ENCODE peak calls at places on chromosomes 1 and 21, in five cellular contexts. One of them, this sample, is unnamed.

GRCh38 chr1:219416598-219417238 is 196.2 kb downstream of the ZC3H11B start:
- DNase-seq in IMR-90: peak; percentile 50
- DNase-seq in tibial artery: no peak
- DNase-seq in GM23338: peak; percentile 75
- DNase-seq in lung: peak; percentile 43
- DNase-seq in this sample: no peak

GRCh38 chr1:68322837-68323687 is 90.7 kb upstream of the WLS start:
- DNase-seq in tibial artery: peak; percentile 74
- DNase-seq in GM23338: no peak
- DNase-seq in IMR-90: peak; percentile 47
- DNase-seq in lung: no peak
- DNase-seq in this sample: no peak

GRCh38 chr1:234775477-234776246 is 165.7 kb upstream of the IRF2BP2 start:
- DNase-seq in GM23338: no peak
- DNase-seq in lung: no peak
- DNase-seq in tibial artery: no peak
- DNase-seq in IMR-90: no peak
- DNase-seq in this sample: no peak

GRCh38 chr1:241706967-241707366 is 54.9 kb downstream of the WDR64 start:
- DNase-seq in IMR-90: no peak
- DNase-seq in lung: no peak
- DNase-seq in tibial artery: no peak
- DNase-seq in GM23338: no peak
- DNase-seq in this sample: no peak

GRCh38 chr1:11786168-11786567 is 19.6 kb downstream of the MTHFR start:
- DNase-seq in tibial artery: no peak
- DNase-seq in GM23338: no peak
- DNase-seq in lung: no peak
- DNase-seq in IMR-90: no peak
- DNase-seq in this sample: no peak

GRCh38 chr1:30719406-30720270 is 3.7 kb downstream of the MATN1 start:
- DNase-seq in IMR-90: peak; percentile 50
- DNase-seq in GM23338: no peak
- DNase-seq in tibial artery: no peak
- DNase-seq in lung: no peak
- DNase-seq in this sample: no peak

GRCh38 chr1:232457607-232458006 is 172.3 kb downstream of the SIPA1L2 start:
- DNase-seq in IMR-90: no peak
- DNase-seq in GM23338: no peak
- DNase-seq in lung: no peak
- DNase-seq in tibial artery: no peak
- DNase-seq in this sample: no peak

GRCh38 chr1:96660503-96660902 is 61.1 kb upstream of the PTBP2 start:
- DNase-seq in tibial artery: no peak
- DNase-seq in lung: no peak
- DNase-seq in IMR-90: peak; percentile 82
- DNase-seq in GM23338: no peak
- DNase-seq in this sample: no peak

GRCh38 chr1:74771913-74772515 is 39.1 kb downstream of the TYW3 start:
- DNase-seq in IMR-90: peak; percentile 51
- DNase-seq in lung: no peak
- DNase-seq in tibial artery: no peak
- DNase-seq in GM23338: peak; percentile 74
- DNase-seq in this sample: peak; percentile 17

GRCh38 chr21:15534450-15534886 is 195.3 kb upstream of the USP25 start:
- DNase-seq in tibial artery: no peak
- DNase-seq in GM23338: peak; percentile 13
- DNase-seq in lung: no peak
- DNase-seq in IMR-90: no peak
- DNase-seq in this sample: no peak

GRCh38 chr21:26148834-26149354 is 21.7 kb downstream of the APP start:
- DNase-seq in GM23338: peak; percentile 52
- DNase-seq in tibial artery: no peak
- DNase-seq in IMR-90: peak; percentile 69
- DNase-seq in lung: no peak
- DNase-seq in this sample: no peak

GRCh38 chr1:5921671-5922070 is 70.6 kb downstream of the NPHP4 start:
- DNase-seq in tibial artery: peak; percentile 11
- DNase-seq in GM23338: no peak
- DNase-seq in lung: no peak
- DNase-seq in IMR-90: no peak
- DNase-seq in this sample: no peak

GRCh38 chr1:53572061-53572801 is 113.0 kb downstream of the DMRTB1 start:
- DNase-seq in GM23338: no peak
- DNase-seq in lung: no peak
- DNase-seq in tibial artery: peak; percentile 53
- DNase-seq in IMR-90: peak; percentile 73
- DNase-seq in this sample: no peak

GRCh38 chr1:9652379-9653194 is 1.1 kb downstream of the PIK3CD start:
- DNase-seq in IMR-90: peak; percentile 15
- DNase-seq in tibial artery: no peak
- DNase-seq in lung: no peak
- DNase-seq in GM23338: peak; percentile 47
- DNase-seq in this sample: peak; percentile 78

GRCh38 chr21:27359141-27359540 is 392.3 kb upstream of the ADAMTS5 start:
- DNase-seq in GM23338: no peak
- DNase-seq in tibial artery: no peak
- DNase-seq in lung: no peak
- DNase-seq in IMR-90: peak; percentile 42
- DNase-seq in this sample: no peak

GRCh38 chr1:153340356-153340755 is 8.3 kb downstream of the PGLYRP4 start:
- DNase-seq in tibial artery: no peak
- DNase-seq in IMR-90: no peak
- DNase-seq in lung: no peak
- DNase-seq in GM23338: no peak
- DNase-seq in this sample: no peak

GRCh38 chr1:176795929-176796328 is 333.0 kb downstream of the PAPPA2 start:
- DNase-seq in tibial artery: no peak
- DNase-seq in lung: no peak
- DNase-seq in IMR-90: no peak
- DNase-seq in GM23338: no peak
- DNase-seq in this sample: no peak

GRCh38 chr1:12428334-12428733 is 189.7 kb downstream of the DHRS3 start:
- DNase-seq in tibial artery: no peak
- DNase-seq in GM23338: no peak
- DNase-seq in lung: no peak
- DNase-seq in IMR-90: no peak
- DNase-seq in this sample: no peak

GRCh38 chr1:204261746-204262505 is 48.1 kb upstream of the GOLT1A start:
- DNase-seq in tibial artery: no peak
- DNase-seq in lung: no peak
- DNase-seq in IMR-90: peak; percentile 77
- DNase-seq in GM23338: no peak
- DNase-seq in this sample: no peak

DNA sequence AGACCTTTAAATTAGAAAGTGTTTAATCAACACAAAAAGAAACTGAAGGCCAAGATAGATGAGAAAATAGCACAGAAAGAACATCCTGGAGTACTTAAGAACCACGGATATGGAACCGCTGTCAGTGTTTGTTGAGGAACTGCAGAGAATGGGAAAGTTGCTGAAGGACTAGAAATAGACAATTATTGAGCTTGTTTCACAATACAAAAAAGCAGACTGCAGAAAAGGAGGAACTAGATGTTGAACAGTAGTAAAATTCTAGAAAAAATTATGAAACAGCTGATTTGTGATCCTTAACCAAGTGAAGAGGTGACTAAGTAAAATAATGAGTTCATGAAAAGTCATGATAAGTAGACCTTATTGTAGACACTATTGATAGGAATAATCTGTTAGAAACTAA is 29.7 kb downstream of the MYSM1 start:
- DNase-seq in tibial artery: no peak
- DNase-seq in GM23338: no peak
- DNase-seq in lung: no peak
- DNase-seq in IMR-90: no peak
- DNase-seq in this sample: no peak
- H3K36me3 ChIP-seq in tibial artery: peaks cover 68% of the 10 kb centered on the region
- H3K36me3 ChIP-seq in GM23338: peaks cover 85% of the 10 kb centered on the region
- H3K36me3 ChIP-seq in lung: peaks cover 29% of the 10 kb centered on the region
- H3K36me3 ChIP-seq in IMR-90: peaks cover 24% of the 10 kb centered on the region
- H3K36me3 ChIP-seq in this sample: peaks cover under 1% of the 10 kb centered on the region

DNA sequence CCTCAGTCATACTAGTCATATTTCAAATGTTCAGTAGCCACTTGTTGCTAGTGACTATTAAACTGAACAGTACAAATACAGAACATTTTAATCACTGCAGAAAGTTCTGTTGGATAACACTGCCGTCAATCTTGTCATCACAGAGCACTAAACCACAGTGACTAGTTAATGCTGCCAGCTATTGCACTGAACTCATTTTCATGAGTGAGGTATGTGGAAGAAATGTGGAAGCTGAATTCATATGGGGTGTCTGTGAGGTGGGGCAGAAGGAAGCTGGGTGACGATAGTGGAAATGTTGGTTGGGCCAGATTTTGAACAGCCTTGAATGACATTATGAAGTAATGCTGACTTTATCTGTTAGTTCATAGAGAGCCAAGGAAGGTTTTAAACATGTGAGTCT is 49.6 kb downstream of the OSBPL9 start:
- DNase-seq in GM23338: no peak
- DNase-seq in IMR-90: peak; percentile 69
- DNase-seq in tibial artery: no peak
- DNase-seq in lung: no peak
- DNase-seq in this sample: no peak
- H3K4me3 ChIP-seq in GM23338: no peak overlapping the region
- H3K4me3 ChIP-seq in IMR-90: no peak overlapping the region
- H3K4me3 ChIP-seq in tibial artery: no peak overlapping the region
- H3K4me3 ChIP-seq in lung: no peak overlapping the region
- H3K4me3 ChIP-seq in this sample: no peak overlapping the region

GRCh38 chr1:23862640-23863039 is 5.5 kb downstream of the FUCA1 start:
- DNase-seq in IMR-90: no peak
- DNase-seq in GM23338: no peak
- DNase-seq in tibial artery: no peak
- DNase-seq in lung: no peak
- DNase-seq in this sample: no peak
- H3K36me3 ChIP-seq in IMR-90: no peaks in the 10 kb centered on the region
- H3K36me3 ChIP-seq in GM23338: no peaks in the 10 kb centered on the region
- H3K36me3 ChIP-seq in tibial artery: peaks cover 34% of the 10 kb centered on the region
- H3K36me3 ChIP-seq in lung: peaks cover 14% of the 10 kb centered on the region
- H3K36me3 ChIP-seq in this sample: peaks cover 12% of the 10 kb centered on the region

DNA sequence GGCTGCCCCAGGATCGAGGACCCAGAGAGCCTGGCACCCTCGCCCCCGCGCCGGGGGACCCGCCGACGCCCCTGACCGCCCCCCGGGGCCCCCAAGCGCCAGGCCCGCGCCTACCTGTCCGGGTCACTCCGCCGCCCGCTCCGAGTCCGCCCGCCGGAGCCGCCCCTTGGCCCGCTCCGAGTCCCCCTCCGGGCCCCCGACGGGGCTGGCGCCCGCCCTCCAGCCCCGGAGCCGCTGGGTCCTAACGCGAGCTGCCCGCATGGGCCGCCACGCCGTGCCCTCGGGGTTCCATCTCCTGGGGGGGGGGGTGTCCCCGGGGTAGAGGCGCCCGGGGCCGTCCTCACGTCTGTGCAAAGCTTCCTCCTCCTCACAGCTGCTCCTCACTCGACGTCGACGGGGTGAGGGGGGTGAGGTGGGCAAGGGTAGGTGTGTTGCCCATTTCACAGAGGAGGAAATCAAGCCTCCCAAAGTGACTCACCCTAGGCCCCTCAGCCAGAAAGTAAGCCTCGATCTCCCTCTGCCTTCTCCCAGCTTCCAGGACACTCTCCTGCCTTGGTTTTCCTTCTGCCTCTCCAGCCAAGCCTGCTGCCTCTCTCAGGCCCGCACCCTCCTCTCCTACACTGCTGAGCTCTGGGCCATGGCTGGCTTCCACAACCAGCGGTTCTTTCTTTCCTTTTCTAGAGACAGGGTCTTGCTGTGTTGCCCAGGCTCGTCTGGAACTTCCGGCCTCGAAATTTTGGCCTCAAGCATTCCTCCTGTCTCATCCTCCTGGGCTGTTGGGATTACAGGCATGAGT is at the start of gene MFAP2:
- DNase-seq in GM23338: peak; percentile 78
- DNase-seq in tibial artery: no peak
- DNase-seq in IMR-90: no peak
- DNase-seq in lung: no peak
- DNase-seq in this sample: no peak
- H3K4me3 ChIP-seq in GM23338: peak within 1 kb of the TSS; percentile 88
- H3K4me3 ChIP-seq in tibial artery: peak within 1 kb of the TSS; percentile 62
- H3K4me3 ChIP-seq in IMR-90: peak within 1 kb of the TSS; percentile 45
- H3K4me3 ChIP-seq in lung: no peak within 1 kb of the TSS
- H3K4me3 ChIP-seq in this sample: no peak within 1 kb of the TSS

DNA sequence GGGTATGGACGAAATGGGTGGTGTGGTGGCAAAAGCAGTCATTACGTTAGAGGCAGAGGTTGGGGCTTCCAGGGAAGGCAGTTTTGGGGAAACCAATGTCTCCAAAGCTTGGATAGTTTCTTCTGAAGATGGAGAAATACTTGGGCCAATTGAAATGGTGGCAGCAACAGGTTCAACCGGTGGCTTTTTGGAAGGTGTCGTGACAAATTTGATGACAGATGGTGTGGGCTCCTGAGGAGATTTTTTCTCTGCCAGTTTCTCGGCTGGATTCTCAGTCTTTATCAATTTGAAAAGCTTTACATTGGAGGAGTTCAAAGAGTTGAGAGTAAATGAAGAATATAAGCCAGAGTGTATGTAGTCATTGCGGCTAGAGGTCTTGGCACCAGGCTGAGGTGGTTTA is 11.5 kb downstream of the ELK4 start:
- DNase-seq in GM23338: no peak
- DNase-seq in IMR-90: no peak
- DNase-seq in tibial artery: no peak
- DNase-seq in lung: no peak
- DNase-seq in this sample: no peak
- H3K36me3 ChIP-seq in GM23338: peaks cover 42% of the 10 kb centered on the region
- H3K36me3 ChIP-seq in IMR-90: peaks cover 42% of the 10 kb centered on the region
- H3K36me3 ChIP-seq in tibial artery: peaks cover 44% of the 10 kb centered on the region
- H3K36me3 ChIP-seq in lung: peaks cover 33% of the 10 kb centered on the region
- H3K36me3 ChIP-seq in this sample: peaks cover 11% of the 10 kb centered on the region

GRCh38 chr1:21439345-21439720 is 604 bp upstream of the NBPF3 start:
- DNase-seq in lung: no peak
- DNase-seq in tibial artery: no peak
- DNase-seq in IMR-90: no peak
- DNase-seq in GM23338: no peak
- DNase-seq in this sample: no peak
- H3K4me3 ChIP-seq in lung: peak overlapping the region; percentile 95
- H3K4me3 ChIP-seq in tibial artery: peak overlapping the region; percentile 50
- H3K4me3 ChIP-seq in IMR-90: peak overlapping the region; percentile 86
- H3K4me3 ChIP-seq in GM23338: peak overlapping the region; percentile 74
- H3K4me3 ChIP-seq in this sample: peak overlapping the region; percentile 73